ENCODE peak calls at places on chromosomes 7 and 10, in seven cellular contexts. H is upper lobe of right lung, F is PC-9, Z is pulmonary artery endothelial cell, I is NCI-H1092, M is DMS153, N is HFFc6. J is an unnamed sample.

GRCh38 chr7:32062150-32062549 is 8.1 kb downstream of the PDE1C start:
- DNase-seq in Z (no peak), N (no peak), I (peak; percentile 22), M (peak; percentile 20), F (peak; percentile 31), H (peak; percentile 70), J (no peak)

GRCh38 chr10:34996843-34997242 is 93.3 kb downstream of the CUL2 start:
- DNase-seq in H (peak; percentile 84), N (no peak), F (no peak), M (no peak), Z (no peak), I (no peak), J (no peak)

GRCh38 chr7:132029369-132030160 is 473.1 kb upstream of the PODXL start:
- DNase-seq in H (no peak), F (no peak), I (no peak), Z (no peak), M (no peak), N (no peak), J (no peak)

GRCh38 chr10:132611986-132612385 is 74.4 kb downstream of the INPP5A start:
- DNase-seq in H (peak; percentile 35), F (no peak), N (no peak), Z (no peak), I (no peak), M (no peak), J (no peak)

GRCh38 chr10:99172130-99172738 is 63.4 kb downstream of the HPSE2 start:
- DNase-seq in I (no peak), N (peak; percentile 61), Z (no peak), H (no peak), M (peak; percentile 7), F (peak; percentile 0), J (no peak)

GRCh38 chr7:66539264-66539623 is 89.4 kb upstream of the KCTD7 start:
- DNase-seq in N (no peak), I (no peak), M (no peak), Z (no peak), F (no peak), H (no peak), J (no peak)

GRCh38 chr7:516606-517456 is 2.8 kb downstream of the PDGFA start:
- DNase-seq in Z (no peak), I (no peak), N (peak; percentile 75), F (peak; percentile 74), M (no peak), H (no peak), J (no peak)

GRCh38 chr7:134702366-134703240 is 56.0 kb downstream of the BPGM start:
- DNase-seq in I (no peak), M (no peak), H (no peak), Z (no peak), F (no peak), N (no peak), J (no peak)

GRCh38 chr7:103859699-103860098 is 129.8 kb downstream of the RELN start:
- DNase-seq in I (no peak), N (no peak), Z (no peak), F (no peak), H (no peak), M (no peak), J (no peak)